ENCODE peak calls at places on chromosomes 7 and 10, in four cellular contexts. O is heart left ventricle, S is transverse colon, I is ovary. Z is an unnamed sample.
A peak's percentile ranks its signal among the peaks of the same experiment; 100 is the strongest.

GRCh38 chr10:119461380-119461779 is 81.1 kb downstream of the RGS10 start:
- DNase-seq in O (peak; percentile 18), S (no peak), I (no peak), Z (no peak)

GRCh38 chr10:88114368-88114767 is 250.9 kb downstream of the PTEN start:
- DNase-seq in I (no peak), S (peak; percentile 29), O (peak; percentile 60), Z (no peak)

GRCh38 chr10:71849461-71849908 is 1.6 kb downstream of the PSAP start:
- DNase-seq in O (no peak), I (no peak), S (no peak), Z (no peak)

GRCh38 chr7:155588468-155588998 is 42.2 kb upstream of the CNPY1 start:
- DNase-seq in S (no peak), I (no peak), O (no peak), Z (no peak)

GRCh38 chr7:51244053-51244452 is 72.6 kb downstream of the COBL start:
- DNase-seq in I (no peak), O (no peak), S (no peak), Z (no peak)

GRCh38 chr7:154953006-154953684 is 49.8 kb downstream of the PAXIP1 start:
- DNase-seq in I (peak; percentile 46), S (peak; percentile 70), O (peak; percentile 51), Z (no peak)

GRCh38 chr10:121411006-121411405 is 187.2 kb downstream of the FGFR2 start:
- DNase-seq in I (no peak), O (no peak), S (no peak), Z (no peak)

GRCh38 chr10:72679838-72680241 is 12.1 kb upstream of the MCU start:
- DNase-seq in I (no peak), S (no peak), O (no peak), Z (no peak)

GRCh38 chr10:45809829-45810228 is 37.5 kb downstream of the AGAP4 start:
- DNase-seq in S (no peak), O (no peak), I (no peak), Z (no peak)

DNA sequence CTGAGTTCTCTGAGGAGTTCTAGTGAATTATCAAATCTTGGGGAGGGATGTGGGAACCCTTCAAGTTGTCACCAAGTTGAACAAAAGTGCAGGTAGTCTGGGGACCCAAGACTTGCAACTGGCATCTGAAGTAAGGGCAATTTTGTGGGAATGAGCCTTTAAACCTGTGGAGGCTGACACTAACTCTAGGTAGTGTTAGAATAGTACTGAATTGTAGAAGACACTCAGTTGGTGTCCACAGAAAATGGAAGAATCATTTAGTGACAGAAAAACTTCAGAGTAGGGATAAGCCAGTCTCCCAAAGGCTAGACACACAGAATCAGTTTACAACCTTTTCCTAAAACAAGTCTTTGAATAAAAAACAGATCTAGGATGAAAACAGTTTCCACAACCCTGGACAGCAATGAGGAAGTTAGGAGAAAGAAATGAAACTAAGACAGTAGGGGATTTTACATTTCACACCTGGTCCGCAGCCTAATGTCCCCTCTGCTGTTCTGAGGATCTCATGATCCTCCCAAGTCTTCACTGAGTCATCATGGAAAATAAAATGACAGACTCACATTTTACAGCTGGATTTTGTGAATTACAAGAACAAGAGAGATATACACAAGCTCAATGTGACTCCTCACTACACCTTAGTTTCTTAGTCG is 23.0 kb upstream of the ING3 start:
- DNase-seq in I (no peak), S (no peak), O (no peak), Z (no peak)
- H3K27ac ChIP-seq in I (no peak overlapping the region), S (no peak overlapping the region), O (no peak overlapping the region), Z (no peak overlapping the region)

DNA sequence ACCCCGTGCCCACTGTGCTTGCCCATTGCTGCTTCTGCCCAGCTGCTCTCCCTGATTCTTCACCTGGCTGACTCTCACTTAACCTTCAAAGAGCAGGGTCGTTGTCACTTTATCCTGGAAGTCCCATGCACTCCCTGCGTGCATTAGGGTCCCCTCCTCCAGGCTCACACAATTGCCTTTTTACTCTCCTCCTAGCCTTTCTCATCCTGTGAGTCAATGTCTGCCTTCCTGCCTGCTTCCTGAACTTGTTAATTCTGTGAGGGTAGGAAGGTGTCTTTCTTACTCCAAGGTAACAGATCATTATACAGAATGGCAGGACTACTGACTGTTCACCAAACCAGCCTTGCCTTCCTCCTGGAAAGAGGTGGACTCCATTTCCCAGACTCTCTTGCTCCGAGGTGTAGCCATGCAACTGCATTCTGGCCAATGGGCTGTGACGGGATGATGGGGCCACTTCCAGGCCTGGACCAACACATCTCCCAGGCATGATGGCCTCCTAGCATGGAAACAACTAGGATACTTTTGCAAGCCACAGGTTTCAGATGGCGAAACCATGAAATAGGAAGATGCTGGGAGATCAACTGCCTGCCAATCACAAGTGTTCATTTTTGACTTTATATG is 54.7 kb downstream of the ARHGAP22 start:
- DNase-seq in I (no peak), O (no peak), S (no peak), Z (no peak)
- H3K4me1 ChIP-seq in I (peaks cover 10% of the 10 kb centered on the region), O (peaks cover 12% of the 10 kb centered on the region), S (no peaks in the 10 kb centered on the region), Z (peaks cover 3% of the 10 kb centered on the region)

DNA sequence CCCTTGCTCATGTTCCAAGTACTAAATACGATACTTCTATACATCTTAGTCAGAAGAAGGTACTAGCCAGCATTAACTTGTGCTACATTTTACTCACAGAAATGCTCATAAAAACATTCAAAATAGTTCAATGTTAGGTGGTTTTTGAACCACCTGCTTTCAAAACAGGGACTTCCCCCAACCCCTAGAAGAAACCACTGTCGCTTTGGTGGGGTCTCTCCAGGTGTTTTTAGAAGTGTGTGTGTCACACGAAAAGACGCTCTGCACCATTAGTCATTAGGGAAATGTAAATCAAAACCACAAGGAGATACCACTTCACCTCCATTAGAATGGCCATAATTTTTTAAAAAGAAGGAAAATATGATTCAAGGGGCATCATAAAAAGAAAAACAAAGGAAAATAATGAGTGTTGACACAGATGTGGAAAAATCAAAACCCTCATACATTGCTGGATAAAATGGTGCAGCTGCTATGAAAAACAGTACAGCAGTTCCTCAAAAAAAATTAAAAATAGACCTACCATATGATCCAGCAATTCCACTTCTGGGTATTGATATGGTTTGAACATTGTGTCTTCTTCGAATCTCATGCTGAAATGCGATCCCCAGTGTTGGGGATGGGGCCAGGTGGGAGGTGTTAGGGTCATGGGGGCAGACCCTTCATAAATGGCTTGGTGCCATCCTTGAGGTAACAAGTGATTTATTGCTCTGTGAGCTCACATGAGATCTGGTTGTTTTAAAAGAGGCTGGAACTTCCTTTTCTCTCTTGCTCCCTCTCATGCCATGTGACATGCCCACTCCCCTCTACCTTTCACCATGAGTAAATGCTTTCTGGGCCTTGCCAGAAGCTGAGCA is 74.2 kb downstream of the MALSU1 start:
- DNase-seq in O (no peak), I (no peak), S (no peak), Z (no peak)
- TF ChIP-seq POLR2A in O (no peak), I (no peak), S (no peak), Z (no peak)

GRCh38 chr7:82384051-82384464 is 59.5 kb downstream of the CACNA2D1 start:
- DNase-seq in I (no peak), S (no peak), O (no peak), Z (no peak)

GRCh38 chr7:82384779-82385178 is 58.8 kb downstream of the CACNA2D1 start:
- DNase-seq in O (no peak), S (no peak), I (no peak), Z (no peak)

GRCh38 chr7:82376739-82377138 is 66.8 kb downstream of the CACNA2D1 start:
- DNase-seq in O (no peak), S (no peak), I (no peak), Z (no peak)

GRCh38 chr7:82388138-82388537 is 55.4 kb downstream of the CACNA2D1 start:
- DNase-seq in O (no peak), S (no peak), I (no peak), Z (no peak)

DNA sequence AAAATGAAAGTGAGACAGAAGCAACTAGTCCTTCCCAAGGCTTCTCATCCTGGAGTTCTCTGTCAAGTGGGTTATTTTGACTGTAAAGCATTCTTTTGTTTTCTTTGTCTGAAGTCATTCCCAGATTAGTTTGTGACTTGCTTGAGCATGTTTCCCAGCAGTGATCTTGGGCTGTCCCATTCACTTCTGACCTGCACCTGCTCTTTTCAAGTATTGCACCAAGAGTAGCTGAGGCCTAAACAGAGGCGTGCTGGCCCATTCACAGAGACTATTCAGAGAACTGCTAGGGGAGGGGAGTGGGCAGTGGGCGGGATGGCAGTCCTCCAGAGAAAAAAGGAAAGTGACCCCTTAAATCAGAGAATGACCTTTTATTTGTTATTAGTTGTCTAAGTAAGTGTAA is 61.3 kb downstream of the CACNA2D1 start:
- DNase-seq in S (no peak), I (no peak), O (no peak), Z (no peak)
- H3K27ac ChIP-seq in S (no peak overlapping the region), I (no peak overlapping the region), O (no peak overlapping the region), Z (no peak overlapping the region)

GRCh38 chr10:34794835-34795234 is 20.3 kb downstream of the PARD3 start:
- DNase-seq in O (no peak), I (no peak), S (no peak), Z (no peak)
- H3K4me1 ChIP-seq in O (peaks cover 9% of the 10 kb centered on the region), I (peaks cover 16% of the 10 kb centered on the region), S (peaks cover 11% of the 10 kb centered on the region), Z (peaks cover 31% of the 10 kb centered on the region)

Z was measured in suprapubic skin.